ENCODE peak calls at places on chromosomes 2 and 18, in nine cellular contexts. H is kidney, P is brain microvascular endothelial cell, U is HCT116, R is H9, M is esophagus squamous epithelium, O is left ventricle myocardium inferior, E is PC-9, C is Peyer's patch. L is an unnamed sample.

GRCh38 chr18:49645836-49646235 is 84.0 kb downstream of the LIPG start:
- DNase-seq in H (no peak), P (peak), U (no peak), R (no peak), M (no peak), O (peak), E (no peak), C (peak), L (no peak)

GRCh38 chr2:75064691-75065396 is 106.4 kb downstream of the POLE4 start:
- DNase-seq in H (no peak), P (peak), U (peak), R (peak), M (no peak), O (peak), E (peak), C (peak), L (peak)

GRCh38 chr18:68800075-68800474 is 2.2 kb downstream of the CCDC102B start:
- DNase-seq in H (no peak), P (no peak), U (no peak), R (no peak), M (no peak), O (no peak), E (no peak), C (no peak), L (no peak)

GRCh38 chr2:70732736-70733427 is 35.1 kb downstream of the ADD2 start:
- DNase-seq in H (no peak), P (no peak), U (no peak), R (no peak), M (no peak), O (no peak), E (no peak), C (no peak), L (no peak)

GRCh38 chr18:56563568-56563967 is 74.8 kb downstream of the TXNL1 start:
- DNase-seq in H (no peak), P (no peak), U (peak), R (peak), M (no peak), O (no peak), E (no peak), C (no peak), L (no peak)

GRCh38 chr2:14632133-14632936 is at the start of gene LRATD1:
- DNase-seq in H (peak), P (peak), U (no peak), R (peak), M (peak), O (peak), E (no peak), C (peak), L (peak)

GRCh38 chr2:240961878-240962277 is 36.5 kb upstream of the SNED1 start:
- DNase-seq in H (peak), P (no peak), U (no peak), R (no peak), M (no peak), O (no peak), E (no peak), C (peak), L (no peak)

GRCh38 chr2:154673694-154674093 is 24.8 kb upstream of the KCNJ3 start:
- DNase-seq in H (no peak), P (no peak), U (no peak), R (no peak), M (no peak), O (no peak), E (no peak), C (no peak), L (no peak)

GRCh38 chr18:13235981-13236380 is 17.4 kb downstream of the LDLRAD4 start:
- DNase-seq in H (no peak), P (no peak), U (no peak), R (no peak), M (no peak), O (peak), E (no peak), C (peak), L (no peak)

GRCh38 chr2:20675701-20676352 is 8.9 kb downstream of the GDF7 start:
- DNase-seq in H (peak), P (no peak), U (no peak), R (peak), M (no peak), O (no peak), E (no peak), C (peak), L (peak)

GRCh38 chr18:1751249-1751648 is 820.1 kb downstream of the METTL4 start:
- DNase-seq in H (no peak), P (no peak), U (no peak), R (no peak), M (no peak), O (no peak), E (no peak), C (no peak), L (no peak)

GRCh38 chr2:33909945-33910344 is 310.8 kb upstream of the FAM98A start:
- DNase-seq in H (no peak), P (no peak), U (no peak), R (no peak), M (no peak), O (no peak), E (no peak), C (no peak), L (no peak)

GRCh38 chr2:26615336-26616031 is 25.7 kb downstream of the CIB4 start:
- DNase-seq in H (no peak), P (no peak), U (peak), R (peak), M (no peak), O (no peak), E (no peak), C (peak), L (no peak)

GRCh38 chr2:23782647-23783046 is 144.3 kb downstream of the ATAD2B start:
- DNase-seq in H (no peak), P (no peak), U (no peak), R (no peak), M (no peak), O (no peak), E (no peak), C (no peak), L (no peak)

GRCh38 chr18:48294894-48295585 is 114.1 kb downstream of the ZBTB7C start:
- DNase-seq in H (no peak), P (no peak), U (no peak), R (no peak), M (no peak), O (no peak), E (no peak), C (no peak), L (no peak)

GRCh38 chr2:214410918-214411554 is at the start of gene VWC2L:
- DNase-seq in H (peak), P (peak), U (peak), R (peak), M (no peak), O (peak), E (peak), C (no peak), L (peak)

GRCh38 chr18:60066576-60066975 is 166.8 kb downstream of the PMAIP1 start:
- DNase-seq in H (no peak), P (no peak), U (no peak), R (no peak), M (no peak), O (no peak), E (no peak), C (no peak), L (no peak)

GRCh38 chr2:134718095-134718955 is 475 bp downstream of the TMEM163 start:
- DNase-seq in H (peak), P (no peak), U (no peak), R (peak), M (no peak), O (peak), E (no peak), C (peak), L (peak)

GRCh38 chr2:196640031-196640548 is 575 bp downstream of the CCDC150 start:
- DNase-seq in H (no peak), P (no peak), U (no peak), R (no peak), M (no peak), O (no peak), E (no peak), C (no peak), L (no peak)

GRCh38 chr18:72973831-72974230 is 106.0 kb upstream of the NETO1 start:
- DNase-seq in H (no peak), P (no peak), U (no peak), R (no peak), M (no peak), O (no peak), E (peak), C (no peak), L (no peak)

GRCh38 chr2:58762176-58762781 is 521.2 kb upstream of the FANCL start:
- DNase-seq in H (no peak), P (peak), U (peak), R (peak), M (no peak), O (peak), E (peak), C (peak), L (peak)

GRCh38 chr2:6921321-6921922 is 4.2 kb downstream of the RNF144A start:
- DNase-seq in H (no peak), P (no peak), U (no peak), R (no peak), M (no peak), O (no peak), E (no peak), C (no peak), L (no peak)

GRCh38 chr18:36692909-36693308 is 135.9 kb downstream of the TPGS2 start:
- DNase-seq in H (no peak), P (no peak), U (no peak), R (no peak), M (no peak), O (no peak), E (no peak), C (no peak), L (no peak)

GRCh38 chr2:239954166-239955085 is 70.7 kb downstream of the NDUFA10 start:
- DNase-seq in H (peak), P (peak), U (no peak), R (no peak), M (no peak), O (peak), E (no peak), C (no peak), L (no peak)

GRCh38 chr2:144942516-144943256 is 422.8 kb upstream of the ZEB2 start:
- DNase-seq in H (no peak), P (peak), U (no peak), R (no peak), M (no peak), O (no peak), E (no peak), C (peak), L (peak)

GRCh38 chr2:23708771-23709170 is 218.2 kb downstream of the ATAD2B start:
- DNase-seq in H (no peak), P (no peak), U (no peak), R (no peak), M (no peak), O (no peak), E (no peak), C (no peak), L (no peak)

GRCh38 chr18:801137-801536 is 10.9 kb downstream of the YES1 start:
- DNase-seq in H (no peak), P (no peak), U (no peak), R (no peak), M (no peak), O (no peak), E (no peak), C (no peak), L (no peak)

GRCh38 chr18:60568211-60568610 is 195.6 kb upstream of the MC4R start:
- DNase-seq in H (no peak), P (no peak), U (no peak), R (no peak), M (no peak), O (no peak), E (no peak), C (no peak), L (no peak)

GRCh38 chr2:62844311-62845090 is 139.0 kb downstream of the EHBP1 start:
- DNase-seq in H (no peak), P (no peak), U (no peak), R (no peak), M (no peak), O (no peak), E (no peak), C (no peak), L (no peak)

GRCh38 chr2:150605664-150606063 is 118.2 kb upstream of the RND3 start:
- DNase-seq in H (no peak), P (no peak), U (no peak), R (no peak), M (no peak), O (no peak), E (no peak), C (no peak), L (no peak)

DNA sequence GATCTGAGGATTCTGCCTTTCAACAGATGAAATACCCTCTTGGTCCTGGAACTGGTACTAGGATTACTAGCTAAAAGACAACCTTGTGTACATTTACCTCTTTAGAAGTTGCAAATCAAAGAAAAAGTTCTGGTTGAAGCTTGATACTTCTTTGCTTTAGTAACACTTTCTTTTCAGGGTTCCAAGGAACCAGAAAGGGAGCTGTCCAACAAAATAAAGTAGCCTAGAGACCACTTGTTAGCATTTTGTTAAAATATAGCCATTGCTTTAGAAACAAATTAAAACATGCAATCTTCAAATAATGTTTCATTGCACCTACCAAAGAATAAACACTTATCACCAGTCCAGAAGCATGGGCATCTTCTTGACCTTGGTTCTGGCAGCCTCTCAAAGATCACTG is 117.9 kb upstream of the MAP3K20 start:
- DNase-seq in H (no peak), P (no peak), U (no peak), R (no peak), M (no peak), O (no peak), E (no peak), C (no peak), L (no peak)
- TF ChIP-seq CTCF in H (no peak), P (no peak), U (no peak), R (no peak), M (no peak), O (no peak), E (no peak), C (no peak), L (no peak)

GRCh38 chr2:232434091-232434490 is 21.9 kb upstream of the ALPI start:
- DNase-seq in H (peak), P (no peak), U (no peak), R (no peak), M (no peak), O (no peak), E (no peak), C (no peak), L (no peak)

GRCh38 chr2:232435375-232435648 is 20.6 kb upstream of the ALPI start:
- DNase-seq in H (no peak), P (no peak), U (no peak), R (no peak), M (no peak), O (no peak), E (no peak), C (peak), L (no peak)

GRCh38 chr2:232431705-232432590 is 24.0 kb upstream of the ALPI start:
- DNase-seq in H (peak), P (no peak), U (no peak), R (no peak), M (no peak), O (no peak), E (no peak), C (peak), L (no peak)

GRCh38 chr2:232434563-232435374 is 21.2 kb upstream of the ALPI start:
- DNase-seq in H (peak), P (no peak), U (no peak), R (no peak), M (no peak), O (no peak), E (no peak), C (peak), L (no peak)

DNA sequence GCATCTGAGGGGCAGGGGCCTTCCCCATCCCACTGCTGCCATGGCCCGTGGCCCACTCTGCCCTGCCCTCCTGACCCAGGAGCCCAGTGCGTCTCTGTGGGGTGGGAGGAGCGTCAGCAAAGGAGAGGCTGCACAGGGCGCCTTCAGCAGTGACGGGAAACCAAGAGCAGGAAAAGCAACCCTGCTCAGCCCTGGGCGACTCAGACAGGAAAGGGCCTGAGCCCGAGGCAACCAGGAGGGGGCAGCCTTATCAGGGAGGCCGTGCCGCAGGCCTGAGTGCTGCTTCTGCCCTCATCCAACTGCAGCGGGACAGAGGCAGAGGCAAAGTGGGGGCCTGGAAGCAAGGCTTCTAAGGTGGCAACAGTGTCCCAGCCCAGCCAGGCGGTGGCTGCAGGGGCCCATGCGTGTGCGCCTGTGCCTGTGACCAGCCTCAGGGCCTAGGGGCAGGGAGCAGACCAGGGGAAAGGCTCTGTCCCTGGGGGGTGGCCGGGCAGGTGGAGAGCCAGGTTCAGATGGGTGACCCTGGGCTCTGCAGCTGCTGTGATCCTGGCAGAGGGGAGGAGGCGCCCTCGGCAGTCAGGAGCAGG is 23.3 kb upstream of the ALPI start:
- DNase-seq in H (peak), P (no peak), U (no peak), R (peak), M (no peak), O (no peak), E (no peak), C (peak), L (no peak)
- TF ChIP-seq CTCF in H (no peak), P (peak), U (no peak), R (peak), M (no peak), O (no peak), E (peak), C (no peak), L (no peak)

DNA sequence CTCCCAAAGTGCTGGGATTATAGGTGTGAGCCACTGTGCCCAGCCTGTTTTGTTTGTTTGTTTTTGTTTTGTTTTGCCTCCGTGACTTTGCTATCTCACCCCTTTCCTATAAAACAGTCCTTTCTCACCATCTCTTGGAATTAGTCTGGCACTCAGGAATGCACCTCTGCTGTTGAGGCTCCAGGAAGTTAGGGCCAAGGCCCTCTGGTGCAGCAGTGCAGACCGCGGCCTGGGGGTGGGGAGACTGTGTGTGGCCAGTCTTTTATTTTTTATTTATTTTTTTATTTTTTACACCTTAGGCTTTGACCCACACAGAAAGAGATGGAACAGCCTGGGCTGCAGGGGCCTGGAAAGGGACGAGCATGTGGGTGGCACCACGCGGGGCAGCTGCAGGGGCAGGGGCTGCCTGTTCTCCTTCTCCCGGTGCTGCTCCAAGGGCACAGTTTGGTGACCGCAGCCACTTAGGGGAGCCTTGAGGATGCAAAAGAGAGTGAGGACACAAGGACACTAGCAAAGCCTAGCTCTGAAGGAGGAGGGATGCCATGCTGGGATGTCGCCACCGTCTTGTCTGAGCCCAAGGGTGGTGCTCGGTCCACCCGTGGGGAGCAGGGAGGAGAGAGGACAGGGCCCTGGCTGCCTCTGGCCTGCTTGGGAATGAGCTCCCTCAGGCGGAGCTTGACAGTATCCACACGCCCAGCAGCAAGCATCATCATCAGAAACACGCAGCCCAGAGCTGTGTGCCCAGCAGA is 19.4 kb upstream of the ALPI start:
- DNase-seq in H (peak), P (no peak), U (no peak), R (peak), M (no peak), O (no peak), E (peak), C (peak), L (no peak)
- TF ChIP-seq CTCF in H (no peak), P (no peak), U (no peak), R (peak), M (no peak), O (no peak), E (no peak), C (no peak), L (no peak)

GRCh38 chr2:171160630-171161424 is at the start of gene TLK1:
- DNase-seq in H (peak), P (peak), U (peak), R (peak), M (peak), O (peak), E (peak), C (peak), L (peak)
- TF ChIP-seq CTCF in H (peak), P (peak), U (no peak), R (no peak), M (no peak), O (no peak), E (no peak), C (no peak), L (no peak)

GRCh38 chr2:191907545-191907944 is 60.7 kb upstream of the CAVIN2 start:
- DNase-seq in H (no peak), P (no peak), U (no peak), R (no peak), M (no peak), O (no peak), E (no peak), C (no peak), L (no peak)
- TF ChIP-seq CTCF in H (no peak), P (peak), U (peak), R (no peak), M (no peak), O (peak), E (no peak), C (no peak), L (no peak)

GRCh38 chr2:231047922-231048544 is 8.6 kb upstream of the PSMD1 start:
- DNase-seq in H (no peak), P (no peak), U (no peak), R (no peak), M (no peak), O (no peak), E (no peak), C (no peak), L (no peak)
- TF ChIP-seq CTCF in H (no peak), P (no peak), U (no peak), R (no peak), M (no peak), O (no peak), E (no peak), C (no peak), L (no peak)

GRCh38 chr18:22650247-22650646 is 232.5 kb upstream of the CTAGE1 start:
- DNase-seq in H (no peak), P (no peak), U (no peak), R (no peak), M (no peak), O (no peak), E (no peak), C (no peak), L (no peak)
- TF ChIP-seq CTCF in H (no peak), P (no peak), U (no peak), R (no peak), M (no peak), O (no peak), E (no peak), C (no peak), L (no peak)

L was measured in Calu3.